ENCODE peak calls at places on chromosomes 1 and 21, in eight cellular contexts. V, D, X, R, S, F, J and O are unnamed samples.

GRCh38 chr1:113540328-113540727 is 150.0 kb downstream of the MAGI3 start:
- DNase-seq in D (no peak), S (no peak), V (no peak), F (no peak), J (no peak), X (no peak), R (no peak), O (no peak)

GRCh38 chr1:15178571-15179484 is 25.3 kb downstream of the TMEM51 start:
- DNase-seq in X (peak; percentile 88), V (peak; percentile 95), F (peak; percentile 94), S (peak; percentile 95), J (no peak), D (no peak), R (no peak), O (peak; percentile 81)

GRCh38 chr1:37458551-37458950 is 15.8 kb upstream of the ZC3H12A start:
- DNase-seq in R (no peak), X (no peak), V (no peak), F (no peak), S (no peak), J (no peak), D (no peak), O (no peak)

GRCh38 chr1:44544960-44545359 is 129.3 kb downstream of the TMEM53 start:
- DNase-seq in V (no peak), D (no peak), S (no peak), X (no peak), J (no peak), R (no peak), F (no peak), O (no peak)

GRCh38 chr1:85681087-85681486 is 27.1 kb downstream of the ZNHIT6 start:
- DNase-seq in D (no peak), R (no peak), S (peak; percentile 72), F (no peak), X (peak; percentile 11), J (no peak), V (no peak), O (peak; percentile 80)

GRCh38 chr1:189658381-189658780 is 819.3 kb downstream of the BRINP3 start:
- DNase-seq in D (no peak), S (no peak), F (no peak), R (no peak), J (no peak), X (no peak), V (no peak), O (no peak)

GRCh38 chr1:181139631-181140051 is 51.1 kb downstream of the IER5 start:
- DNase-seq in S (peak; percentile 45), X (peak; percentile 64), V (no peak), D (no peak), J (no peak), R (no peak), F (peak; percentile 82), O (peak; percentile 34)

GRCh38 chr21:34205811-34206635 is 132.6 kb downstream of the MRPS6 start:
- DNase-seq in D (no peak), S (no peak), R (no peak), X (no peak), F (peak; percentile 77), J (no peak), V (no peak), O (no peak)

GRCh38 chr1:209643295-209644020 is 8.8 kb downstream of the LAMB3 start:
- DNase-seq in X (no peak), V (peak; percentile 63), R (no peak), F (peak; percentile 57), S (no peak), J (no peak), D (peak; percentile 45), O (peak; percentile 49)

GRCh38 chr1:60132108-60132507 is 58.5 kb upstream of the C1orf87 start:
- DNase-seq in S (no peak), R (no peak), X (no peak), D (no peak), V (no peak), J (no peak), F (no peak), O (no peak)

GRCh38 chr1:183871142-183871541 is 66.2 kb downstream of the RGL1 start:
- DNase-seq in X (no peak), R (no peak), S (peak; percentile 66), V (no peak), J (no peak), D (no peak), F (peak; percentile 72), O (peak; percentile 84)

GRCh38 chr1:185400057-185400456 is 83.0 kb upstream of the IVNS1ABP start:
- DNase-seq in F (peak; percentile 80), X (no peak), R (no peak), D (no peak), V (no peak), S (peak; percentile 87), J (no peak), O (peak; percentile 17)

GRCh38 chr1:225928186-225929175 is 4.4 kb upstream of the PYCR2 start:
- DNase-seq in R (no peak), D (no peak), F (no peak), S (no peak), V (no peak), X (no peak), J (no peak), O (no peak)

GRCh38 chr21:22174746-22175145 is 1176.5 kb downstream of the NCAM2 start:
- DNase-seq in D (no peak), S (no peak), F (no peak), J (no peak), V (no peak), R (no peak), X (no peak), O (no peak)

GRCh38 chr1:206011057-206011456 is 7.9 kb upstream of the RAB7B start:
- DNase-seq in V (no peak), S (no peak), X (no peak), F (no peak), R (no peak), J (no peak), D (no peak), O (no peak)

GRCh38 chr1:42730002-42730401 is 10.0 kb downstream of the CLDN19 start:
- DNase-seq in R (no peak), J (no peak), D (no peak), V (no peak), F (no peak), S (no peak), X (no peak), O (no peak)

GRCh38 chr1:42732126-42732680 is 7.8 kb downstream of the CLDN19 start:
- DNase-seq in D (no peak), S (no peak), X (no peak), R (no peak), J (no peak), F (no peak), V (no peak), O (peak; percentile 58)

GRCh38 chr1:42733415-42734200 is 6.4 kb downstream of the CLDN19 start:
- DNase-seq in F (no peak), R (no peak), D (no peak), J (no peak), X (no peak), S (no peak), V (no peak), O (no peak)

GRCh38 chr1:42734201-42735035 is 5.6 kb downstream of the CLDN19 start:
- DNase-seq in R (peak; percentile 56), F (no peak), X (no peak), V (no peak), D (no peak), S (no peak), J (no peak), O (no peak)

DNA sequence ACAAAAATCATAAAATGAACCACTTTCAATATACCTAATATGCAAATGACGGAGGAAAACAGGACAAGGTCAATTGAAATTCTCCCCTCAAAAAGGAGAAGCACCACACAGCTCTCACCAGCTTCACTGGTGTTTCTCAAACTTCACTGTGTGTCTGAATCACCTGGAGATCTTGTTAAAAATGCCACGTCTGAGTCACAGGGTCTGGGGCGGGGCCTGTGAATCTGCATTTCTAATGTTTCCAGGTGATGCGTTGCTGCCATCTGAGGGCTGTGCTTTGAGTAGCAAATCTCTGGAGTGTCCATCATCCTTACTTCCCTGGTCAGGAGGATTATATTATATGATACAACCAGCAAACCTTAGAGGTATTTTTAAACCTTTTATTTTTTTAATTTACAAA is 9.0 kb downstream of the CLDN19 start:
- DNase-seq in F (no peak), D (no peak), S (no peak), X (no peak), V (no peak), J (no peak), R (no peak), O (no peak)
- TF ChIP-seq CTCF in F (no peak), D (no peak), S (no peak), X (no peak), V (no peak), J (no peak), R (peak; percentile 25), O (no peak)

GRCh38 chr1:247415423-247416361 is at the start of gene NLRP3:
- DNase-seq in J (no peak), D (peak; percentile 49), F (no peak), R (no peak), V (no peak), S (no peak), X (no peak), O (peak; percentile 8)
- H3K4me3 ChIP-seq in J (peak within 1 kb of the TSS; percentile 2), D (peak within 1 kb of the TSS; percentile 28), F (no peak within 1 kb of the TSS), R (no peak within 1 kb of the TSS), V (no peak within 1 kb of the TSS), S (no peak within 1 kb of the TSS), X (no peak within 1 kb of the TSS), O (no peak within 1 kb of the TSS)

DNA sequence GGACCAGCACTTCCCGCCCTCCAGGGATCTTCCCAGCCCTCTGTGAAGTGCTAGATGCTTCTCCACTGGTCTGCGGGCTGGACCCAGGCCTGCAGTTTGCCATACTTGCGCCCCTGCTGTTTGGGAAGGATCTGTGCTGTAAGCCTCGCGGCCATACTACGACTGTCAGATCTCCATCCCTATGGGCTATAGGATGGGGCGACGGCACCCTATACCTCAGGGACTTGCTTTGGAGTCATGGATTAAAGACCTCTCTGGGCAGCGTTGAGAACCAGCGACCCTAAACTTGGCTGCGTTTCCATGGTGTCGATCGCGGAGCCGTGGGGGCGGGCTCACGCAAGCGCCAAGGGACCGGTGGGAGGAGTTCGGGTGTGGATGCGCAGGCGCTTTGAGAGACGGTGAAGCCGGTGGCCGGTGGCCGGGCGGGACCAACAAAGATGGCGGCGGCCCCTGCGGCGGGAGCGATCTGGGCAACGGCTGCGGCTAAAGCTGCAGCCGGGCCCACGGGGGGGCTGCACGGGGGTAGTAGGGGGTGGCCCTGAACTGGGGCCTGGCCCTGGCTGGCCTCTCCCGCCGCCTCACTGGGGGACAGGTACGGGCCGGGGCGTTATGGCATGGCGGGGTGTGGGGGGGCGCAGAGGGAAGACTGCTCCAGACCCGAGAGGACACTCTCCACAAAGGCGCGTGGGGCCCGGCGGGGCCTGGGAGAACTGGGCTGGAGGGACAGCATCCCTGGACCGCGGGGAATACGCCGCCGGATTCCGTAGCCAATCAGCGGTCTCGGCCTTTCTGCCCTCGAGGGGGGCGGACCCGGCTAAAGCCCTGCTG is at the start of gene USP21:
- DNase-seq in F (peak; percentile 96), D (peak; percentile 93), R (peak; percentile 91), S (peak; percentile 89), X (peak; percentile 63), V (peak; percentile 94), J (peak; percentile 96), O (peak; percentile 91)
- TF ChIP-seq CTCF in F (peak; percentile 47), D (no peak), R (peak; percentile 27), S (peak; percentile 43), X (peak; percentile 18), V (no peak), J (no peak), O (peak; percentile 67)

DNA sequence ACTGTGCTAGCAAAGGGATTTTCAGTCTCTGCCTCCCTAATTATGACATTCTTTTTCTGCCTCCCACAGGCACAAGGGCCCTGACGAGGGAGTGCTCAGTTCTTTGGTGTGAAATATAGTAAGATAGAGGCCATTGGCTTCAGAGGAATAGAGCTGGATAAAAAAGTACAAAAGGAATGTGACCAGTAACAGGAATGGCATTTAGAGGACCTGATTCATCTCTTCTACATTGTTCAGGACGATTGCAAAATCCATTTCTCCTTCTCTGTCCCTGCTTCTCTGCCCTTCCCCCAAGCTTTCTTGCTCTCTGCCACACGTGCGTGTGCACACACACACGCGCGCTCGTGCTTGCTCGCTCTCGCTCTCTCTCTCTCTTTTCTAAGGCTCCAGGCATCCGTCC is 668.2 kb downstream of the KIF26B start:
- DNase-seq in J (no peak), X (peak; percentile 59), S (peak; percentile 90), D (no peak), F (peak; percentile 92), R (no peak), V (no peak), O (peak; percentile 98)
- H3K4me3 ChIP-seq in J (no peak overlapping the region), X (no peak overlapping the region), S (no peak overlapping the region), D (no peak overlapping the region), F (no peak overlapping the region), R (no peak overlapping the region), V (no peak overlapping the region), O (no peak overlapping the region)